ENCODE peak calls at places on chromosomes 11 and 22, in five cellular contexts. I is fibroblast of lung, C is caudate nucleus, A is uterus, L is transverse colon. T is an unnamed sample.

GRCh38 chr22:47544696-47545095 is 782.2 kb downstream of the TBC1D22A start:
- DNase-seq in I (no peak), C (no peak), A (no peak), L (no peak), T (no peak)

GRCh38 chr11:15692739-15693138 is 578.0 kb downstream of the INSC start:
- DNase-seq in I (peak; percentile 79), A (no peak), C (no peak), L (no peak), T (no peak)

GRCh38 chr11:86818466-86819282 is 18.3 kb downstream of the PRSS23 start:
- DNase-seq in L (no peak), A (no peak), C (peak; percentile 33), I (peak; percentile 73), T (no peak)

GRCh38 chr22:24097961-24098391 is 83.3 kb upstream of the SUSD2 start:
- DNase-seq in L (no peak), I (no peak), A (no peak), C (no peak), T (peak; percentile 47)

GRCh38 chr11:88418508-88418907 is 81.0 kb upstream of the CTSC start:
- DNase-seq in C (no peak), I (no peak), L (no peak), A (no peak), T (no peak)

GRCh38 chr11:104524276-104524675 is 360.3 kb upstream of the PDGFD start:
- DNase-seq in A (no peak), C (no peak), L (no peak), I (no peak), T (no peak)

GRCh38 chr11:45296085-45296484 is 9.9 kb upstream of the SYT13 start:
- DNase-seq in L (no peak), A (no peak), C (no peak), I (no peak), T (no peak)

GRCh38 chr22:25966448-25966913 is 202.8 kb upstream of the SEZ6L start:
- DNase-seq in L (no peak), A (no peak), C (no peak), I (no peak), T (no peak)

GRCh38 chr11:72007587-72007986 is 8.9 kb downstream of the IL18BP start:
- DNase-seq in A (no peak), I (no peak), C (no peak), L (no peak), T (no peak)

GRCh38 chr11:65576867-65577755 is 1.3 kb downstream of the EHBP1L1 start:
- DNase-seq in C (no peak), L (peak; percentile 81), A (peak; percentile 65), I (peak; percentile 69), T (no peak)

GRCh38 chr11:102620858-102621561 is 4.1 kb downstream of the MMP20 start:
- DNase-seq in A (no peak), L (no peak), I (peak; percentile 81), C (no peak), T (no peak)

GRCh38 chr22:38762607-38763006 is 6.8 kb upstream of the SUN2 start:
- DNase-seq in L (no peak), C (no peak), A (no peak), I (no peak), T (no peak)

GRCh38 chr22:47997052-47997568 is 1234.7 kb downstream of the TBC1D22A start:
- DNase-seq in A (no peak), I (no peak), L (no peak), C (no peak), T (no peak)

GRCh38 chr11:118447423-118447822 is 11.1 kb downstream of the KMT2A start:
- DNase-seq in I (no peak), A (no peak), L (no peak), C (no peak), T (no peak)

DNA sequence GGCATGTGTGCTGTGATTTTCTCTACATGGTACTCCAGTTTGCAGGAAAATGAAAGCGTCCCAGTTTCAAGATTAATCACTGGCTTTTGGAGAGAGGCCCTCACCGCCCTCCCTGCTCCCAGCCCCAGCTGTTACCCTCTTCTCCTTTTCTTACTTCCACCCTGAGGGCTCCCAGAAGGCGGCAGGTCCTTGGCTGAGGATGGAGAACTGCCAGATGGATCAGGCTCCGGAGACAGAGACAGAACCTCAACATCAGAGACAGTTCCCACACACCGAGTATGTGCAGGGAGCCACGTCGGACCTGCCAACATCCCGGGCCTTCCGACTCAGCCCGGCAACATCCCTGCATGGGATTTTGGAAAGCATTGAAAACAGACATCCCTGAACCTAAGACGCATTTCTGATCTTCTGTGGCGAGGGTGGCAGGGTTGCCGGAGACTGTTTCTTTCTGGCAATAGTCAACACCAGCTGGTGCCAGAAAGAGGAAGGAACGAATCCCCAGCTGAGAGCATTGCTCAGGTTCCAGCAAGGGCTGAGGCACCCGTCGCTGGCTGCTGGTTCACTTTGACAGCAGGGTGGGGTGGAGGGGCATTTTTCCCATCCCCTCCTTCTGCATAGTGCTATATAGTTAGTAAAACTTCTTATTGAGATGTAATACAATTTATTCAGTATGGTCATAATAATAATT is 467.1 kb downstream of the MIAT start:
- DNase-seq in A (no peak), I (peak; percentile 48), L (peak; percentile 23), C (no peak), T (no peak)
- H3K27ac ChIP-seq in A (no peak overlapping the region), I (no peak overlapping the region), L (peak overlapping the region; percentile 39), C (no peak overlapping the region), T (no peak overlapping the region)

GRCh38 chr11:64321533-64321932 is 3.6 kb downstream of the PRDX5 start:
- DNase-seq in C (no peak), A (no peak), I (peak; percentile 76), L (peak; percentile 85), T (no peak)
- H3K27ac ChIP-seq in C (no peak overlapping the region), A (no peak overlapping the region), I (no peak overlapping the region), L (peak overlapping the region; percentile 99), T (peak overlapping the region; percentile 81)

DNA sequence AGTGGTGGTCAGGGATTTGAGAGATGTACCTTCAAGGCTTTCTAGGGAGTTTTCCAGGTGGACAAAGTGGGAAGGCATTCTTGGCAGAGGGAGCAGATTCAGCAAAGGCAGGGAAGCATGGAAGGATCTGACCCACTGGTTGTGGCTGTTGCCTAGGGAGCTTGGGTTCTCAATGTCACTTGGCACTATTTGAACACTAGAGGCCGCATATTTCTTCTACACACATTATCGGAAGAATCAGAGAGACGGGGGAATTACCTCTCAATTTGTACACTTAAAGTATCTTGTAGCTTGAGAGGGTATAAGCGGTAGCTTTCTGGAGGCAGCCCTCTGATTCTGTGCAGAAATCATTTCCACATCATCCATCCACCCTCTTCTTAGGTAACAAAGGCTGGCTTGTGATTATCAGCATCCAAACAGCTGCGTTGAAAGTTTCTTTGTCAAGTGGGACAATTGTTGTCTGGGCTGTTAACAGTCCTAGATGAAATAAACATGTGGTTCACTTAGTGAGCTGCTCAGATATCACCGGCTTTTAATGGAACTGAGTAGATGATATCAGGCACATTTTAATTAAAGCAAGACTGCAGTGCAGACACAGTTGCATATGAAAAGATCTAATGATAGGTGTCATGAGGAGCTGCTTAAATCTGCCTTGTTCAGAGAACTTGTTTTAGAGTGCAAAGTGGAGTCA is 2.6 kb downstream of the NELL1 start:
- DNase-seq in C (no peak), I (no peak), A (no peak), L (no peak), T (no peak)
- H3K27ac ChIP-seq in C (no peak overlapping the region), I (no peak overlapping the region), A (no peak overlapping the region), L (no peak overlapping the region), T (no peak overlapping the region)

GRCh38 chr11:99893803-99894202 is 793.3 kb upstream of the ARHGAP42 start:
- DNase-seq in A (no peak), L (no peak), I (no peak), C (no peak), T (no peak)
- H3K27ac ChIP-seq in A (no peak overlapping the region), L (no peak overlapping the region), I (no peak overlapping the region), C (no peak overlapping the region), T (no peak overlapping the region)

T was measured in breast epithelium.